ENCODE peak calls at places on chromosomes 4 and X, in six cellular contexts. C is bronchial epithelial cell, O is GM10248, G is astrocyte of the hippocampus, Z is WTC11, L is AG09309. R is an unnamed sample.

GRCh38 chr4:22434895-22435294 is 81.0 kb downstream of the ADGRA3 start:
- DNase-seq in C (peak), O (no peak), G (peak), Z (peak), L (peak), R (peak)

GRCh38 chr4:48499551-48500066 is 9.6 kb downstream of the ZAR1 start:
- DNase-seq in C (no peak), O (no peak), G (no peak), Z (no peak), L (no peak), R (no peak)

GRCh38 chr4:51853027-51853682 is 10.2 kb downstream of the DCUN1D4 start:
- DNase-seq in C (no peak), O (no peak), G (peak), Z (no peak), L (no peak), R (no peak)

GRCh38 chr4:1783970-1784369 is 9.1 kb upstream of the FGFR3 start:
- DNase-seq in C (no peak), O (no peak), G (no peak), Z (no peak), L (no peak), R (no peak)

GRCh38 chr4:7430368-7430964 is 4.3 kb downstream of the PSAPL1 start:
- DNase-seq in C (peak), O (no peak), G (no peak), Z (peak), L (no peak), R (no peak)

GRCh38 chrX:20317873-20318272 is 51.2 kb upstream of the RPS6KA3 start:
- DNase-seq in C (no peak), O (no peak), G (peak), Z (no peak), L (no peak), R (no peak)

GRCh38 chrX:45240334-45240733 is 39.7 kb upstream of the DIPK2B start:
- DNase-seq in C (no peak), O (no peak), G (no peak), Z (no peak), L (no peak), R (no peak)

GRCh38 chrX:70436380-70436779 is 8.3 kb upstream of the DLG3 start:
- DNase-seq in C (no peak), O (no peak), G (no peak), Z (peak), L (no peak), R (no peak)

GRCh38 chr4:174016251-174016650 is 267.2 kb downstream of the FBXO8 start:
- DNase-seq in C (no peak), O (no peak), G (no peak), Z (no peak), L (no peak), R (no peak)

GRCh38 chrX:100911731-100912130 is 17.0 kb downstream of the XKRX start:
- DNase-seq in C (peak), O (no peak), G (peak), Z (no peak), L (no peak), R (no peak)

GRCh38 chrX:72094894-72095293 is 36.8 kb downstream of the RTL5 start:
- DNase-seq in C (no peak), O (peak), G (peak), Z (no peak), L (no peak), R (peak)

GRCh38 chr4:80197601-80198444 is 520 bp downstream of the PRDM8 start:
- DNase-seq in C (no peak), O (no peak), G (peak), Z (peak), L (no peak), R (no peak)

GRCh38 chrX:38701073-38701472 is 100.2 kb upstream of the MID1IP1 start:
- DNase-seq in C (no peak), O (no peak), G (peak), Z (no peak), L (no peak), R (no peak)

GRCh38 chr4:17561195-17561909 is 15.6 kb upstream of the LAP3 start:
- DNase-seq in C (peak), O (no peak), G (no peak), Z (no peak), L (peak), R (no peak)

GRCh38 chr4:65461781-65462180 is 208.5 kb downstream of the EPHA5 start:
- DNase-seq in C (no peak), O (no peak), G (no peak), Z (no peak), L (no peak), R (no peak)

GRCh38 chr4:120481711-120482110 is 415.1 kb upstream of the MAD2L1 start:
- DNase-seq in C (no peak), O (no peak), G (no peak), Z (no peak), L (no peak), R (no peak)